ENCODE peak calls at places on chromosomes 3 and 15, in nine cellular contexts. K is small intestine, R is NCI-H446, M is heart left ventricle, T is NCI-H1092, S is amniotic stem cell, F is C1 segment of cervical spinal cord, V is NCI-H345, N is occipital lobe. B is an unnamed sample.

GRCh38 chr3:44992555-44993470 is 16.8 kb downstream of the EXOSC7 start:
- DNase-seq in K (no peak), R (no peak), M (no peak), T (no peak), S (no peak), F (no peak), V (no peak), N (no peak), B (no peak)

GRCh38 chr15:77021803-77022381 is 27.0 kb downstream of the PSTPIP1 start:
- DNase-seq in K (peak; percentile 39), R (no peak), M (peak; percentile 53), T (no peak), S (peak; percentile 5), F (no peak), V (no peak), N (no peak), B (peak; percentile 77)

GRCh38 chr3:172174396-172175253 is 135.2 kb downstream of the FNDC3B start:
- DNase-seq in K (no peak), R (no peak), M (no peak), T (no peak), S (no peak), F (no peak), V (no peak), N (no peak), B (no peak)

GRCh38 chr3:56125358-56126005 is 342.8 kb downstream of the ERC2 start:
- DNase-seq in K (no peak), R (no peak), M (peak; percentile 5), T (no peak), S (peak; percentile 70), F (no peak), V (no peak), N (no peak), B (peak; percentile 52)

GRCh38 chr15:20353966-20354883 is 187.4 kb downstream of the GOLGA6L6 start:
- DNase-seq in K (no peak), R (no peak), M (no peak), T (no peak), S (no peak), F (no peak), V (no peak), N (no peak), B (no peak)

GRCh38 chr15:96171271-96171739 is 159.2 kb upstream of the NR2F2 start:
- DNase-seq in K (no peak), R (no peak), M (no peak), T (no peak), S (no peak), F (no peak), V (no peak), N (no peak), B (no peak)

GRCh38 chr3:126259411-126260391 is 79.3 kb upstream of the ALDH1L1 start:
- DNase-seq in K (no peak), R (peak; percentile 14), M (peak; percentile 59), T (no peak), S (no peak), F (no peak), V (no peak), N (peak; percentile 15), B (no peak)

GRCh38 chr3:107939621-107940236 is 151.1 kb downstream of the CD47 start:
- DNase-seq in K (no peak), R (no peak), M (no peak), T (no peak), S (no peak), F (peak; percentile 5), V (no peak), N (no peak), B (no peak)

GRCh38 chr3:46719735-46720271 is 2.1 kb upstream of the PRSS50 start:
- DNase-seq in K (no peak), R (no peak), M (no peak), T (no peak), S (no peak), F (no peak), V (no peak), N (no peak), B (no peak)

GRCh38 chr3:182795383-182795782 is 2.1 kb downstream of the ATP11B start:
- DNase-seq in K (peak; percentile 70), R (no peak), M (no peak), T (no peak), S (no peak), F (no peak), V (no peak), N (no peak), B (no peak)

GRCh38 chr15:70248116-70249025 is 150.7 kb upstream of the TLE3 start:
- DNase-seq in K (no peak), R (no peak), M (no peak), T (no peak), S (no peak), F (no peak), V (no peak), N (no peak), B (no peak)

GRCh38 chr3:45896956-45897355 is 10.6 kb downstream of the CCR9 start:
- DNase-seq in K (no peak), R (no peak), M (no peak), T (no peak), S (no peak), F (no peak), V (no peak), N (no peak), B (no peak)

GRCh38 chr3:133016838-133017309 is 21.3 kb upstream of the TMEM108 start:
- DNase-seq in K (no peak), R (no peak), M (no peak), T (no peak), S (no peak), F (no peak), V (no peak), N (no peak), B (no peak)

GRCh38 chr3:30355622-30356021 is 250.8 kb upstream of the TGFBR2 start:
- DNase-seq in K (no peak), R (no peak), M (no peak), T (no peak), S (no peak), F (no peak), V (peak; percentile 52), N (no peak), B (no peak)